ENCODE peak calls at places on chromosomes 12 and 14, in four cellular contexts. Y, D, I and O are unnamed samples.
A peak's percentile ranks its signal among the peaks of the same experiment; 100 is the strongest.

GRCh38 chr12:68912916-68913315 is 20.1 kb downstream of the CPM start:
- DNase-seq in Y (no peak), D (no peak), I (no peak), O (no peak)

GRCh38 chr14:75200451-75200850 is 24.0 kb upstream of the TMED10 start:
- DNase-seq in Y (no peak), D (no peak), I (no peak), O (no peak)

GRCh38 chr14:69268763-69269162 is 8.8 kb downstream of the GALNT16 start:
- DNase-seq in Y (peak; percentile 66), D (peak; percentile 61), I (no peak), O (peak; percentile 54)

GRCh38 chr14:75244121-75244520 is 34.5 kb upstream of the FOS start:
- DNase-seq in Y (no peak), D (no peak), I (no peak), O (no peak)

GRCh38 chr12:15494329-15495046 is 172.2 kb downstream of the PTPRO start:
- DNase-seq in Y (no peak), D (no peak), I (no peak), O (no peak)

GRCh38 chr12:123435636-123436016 is 858 bp downstream of the RILPL2 start:
- DNase-seq in Y (no peak), D (no peak), I (no peak), O (no peak)

GRCh38 chr12:94718114-94718513 is 67.8 kb upstream of the TMCC3 start:
- DNase-seq in Y (no peak), D (no peak), I (no peak), O (peak; percentile 12)

GRCh38 chr14:58501214-58501816 is 73.8 kb downstream of the KIAA0586 start:
- DNase-seq in Y (peak; percentile 80), D (peak; percentile 88), I (peak; percentile 77), O (peak; percentile 84)

GRCh38 chr12:81450920-81451739 is 308.0 kb downstream of the PPFIA2 start:
- DNase-seq in Y (peak; percentile 78), D (peak; percentile 54), I (peak; percentile 92), O (peak; percentile 77)

GRCh38 chr14:88613552-88614010 is 50.7 kb downstream of the ZC3H14 start:
- DNase-seq in Y (peak; percentile 65), D (peak; percentile 53), I (no peak), O (peak; percentile 85)

GRCh38 chr14:35385042-35385839 is 19.3 kb downstream of the NFKBIA start:
- DNase-seq in Y (peak; percentile 91), D (peak; percentile 93), I (peak; percentile 25), O (peak; percentile 93)

GRCh38 chr12:123580772-123581171 is 3.6 kb upstream of the TMED2 start:
- DNase-seq in Y (no peak), D (peak; percentile 42), I (no peak), O (peak; percentile 3)

GRCh38 chr14:18660585-18660922 is 59.6 kb downstream of the OR11H12 start:
- DNase-seq in Y (no peak), D (no peak), I (no peak), O (no peak)

GRCh38 chr12:57213068-57213715 is 3.4 kb upstream of the NXPH4 start:
- DNase-seq in Y (peak; percentile 83), D (peak; percentile 81), I (peak; percentile 84), O (peak; percentile 81)

GRCh38 chr12:103833095-103833777 is 7.8 kb downstream of the NT5DC3 start:
- DNase-seq in Y (peak; percentile 38), D (peak; percentile 51), I (no peak), O (no peak)

GRCh38 chr12:129579879-129580278 is 323.9 kb downstream of the TMEM132D start:
- DNase-seq in Y (no peak), D (no peak), I (no peak), O (no peak)

GRCh38 chr14:59189281-59189821 is 884 bp downstream of the DAAM1 start:
- DNase-seq in Y (no peak), D (peak; percentile 18), I (peak; percentile 61), O (no peak)

GRCh38 chr14:71248204-71248603 is 340.9 kb downstream of the PCNX1 start:
- DNase-seq in Y (peak; percentile 48), D (peak; percentile 65), I (no peak), O (peak; percentile 15)

GRCh38 chr14:50860478-50861086 is 11.3 kb upstream of the ABHD12B start:
- DNase-seq in Y (peak; percentile 83), D (peak; percentile 81), I (peak; percentile 78), O (peak; percentile 85)

GRCh38 chr12:124374147-124374546 is 79.3 kb downstream of the RFLNA start:
- DNase-seq in Y (no peak), D (no peak), I (no peak), O (no peak)

GRCh38 chr12:57823131-57823907 is 4.8 kb upstream of the AVIL start:
- DNase-seq in Y (no peak), D (no peak), I (no peak), O (no peak)

GRCh38 chr12:31578632-31579031 is 12.3 kb downstream of the DENND5B start:
- DNase-seq in Y (no peak), D (peak; percentile 49), I (no peak), O (peak; percentile 22)

GRCh38 chr14:22829661-22830328 is at the start of gene MRPL52:
- DNase-seq in Y (peak; percentile 85), D (peak; percentile 87), I (peak; percentile 87), O (peak; percentile 92)

GRCh38 chr14:70029296-70030132 is 150.3 kb downstream of the SMOC1 start:
- DNase-seq in Y (no peak), D (no peak), I (no peak), O (no peak)

GRCh38 chr14:90495357-90496276 is 98.8 kb downstream of the CALM1 start:
- DNase-seq in Y (peak; percentile 72), D (peak; percentile 75), I (peak; percentile 94), O (peak; percentile 74)

GRCh38 chr14:91269076-91269991 is 24.8 kb upstream of the GPR68 start:
- DNase-seq in Y (no peak), D (no peak), I (no peak), O (no peak)

GRCh38 chr14:62778847-62779246 is 266.4 kb downstream of the KCNH5 start:
- DNase-seq in Y (no peak), D (peak; percentile 53), I (no peak), O (peak; percentile 3)

GRCh38 chr12:31618228-31619025 is 27.5 kb upstream of the DENND5B start:
- DNase-seq in Y (no peak), D (peak; percentile 26), I (no peak), O (no peak)

GRCh38 chr14:67541448-67542387 is 8.6 kb downstream of the PLEKHH1 start:
- DNase-seq in Y (no peak), D (no peak), I (peak; percentile 39), O (no peak)

GRCh38 chr14:69711471-69712216 is 55.3 kb upstream of the SRSF5 start:
- DNase-seq in Y (no peak), D (no peak), I (no peak), O (no peak)

GRCh38 chr12:49567302-49567610 is 686 bp downstream of the MCRS1 start:
- DNase-seq in Y (no peak), D (no peak), I (no peak), O (no peak)

GRCh38 chr12:21459474-21459873 is 22.0 kb downstream of the PYROXD1 start:
- DNase-seq in Y (no peak), D (no peak), I (no peak), O (no peak)

GRCh38 chr12:46267618-46268348 is 1.1 kb downstream of the SLC38A1 start:
- DNase-seq in Y (peak; percentile 46), D (peak; percentile 24), I (peak; percentile 49), O (peak; percentile 37)

GRCh38 chr12:120739031-120739762 is 13.6 kb downstream of the ACADS start:
- DNase-seq in Y (no peak), D (no peak), I (no peak), O (no peak)

GRCh38 chr12:90078344-90078743 is 369.7 kb upstream of the ATP2B1 start:
- DNase-seq in Y (no peak), D (no peak), I (no peak), O (no peak)

GRCh38 chr14:68373847-68374582 is 418.9 kb downstream of the ZFP36L1 start:
- DNase-seq in Y (no peak), D (no peak), I (no peak), O (no peak)

GRCh38 chr14:20866963-20867362 is 24.2 kb upstream of the RNASE3 start:
- DNase-seq in Y (peak; percentile 16), D (no peak), I (peak; percentile 50), O (no peak)
- TF ChIP-seq CTCF in Y (peak; percentile 51), D (peak; percentile 20), I (peak; percentile 71), O (peak; percentile 29)

GRCh38 chr14:95410838-95411237 is 91.1 kb upstream of the CLMN start:
- DNase-seq in Y (no peak), D (no peak), I (no peak), O (no peak)
- H3K4me3 ChIP-seq in Y (no peak overlapping the region), D (no peak overlapping the region), I (no peak overlapping the region), O (no peak overlapping the region)

GRCh38 chr12:52232916-52233461 is at the start of gene KRT7:
- DNase-seq in Y (no peak), D (no peak), I (peak; percentile 63), O (no peak)
- TF ChIP-seq CTCF in Y (no peak), D (no peak), I (no peak), O (peak; percentile 13)

GRCh38 chr12:131853832-131854797 is 25.9 kb downstream of the MMP17 start:
- DNase-seq in Y (no peak), D (no peak), I (no peak), O (no peak)

GRCh38 chr12:131856366-131857097 is 28.3 kb downstream of the MMP17 start:
- DNase-seq in Y (no peak), D (no peak), I (no peak), O (no peak)

GRCh38 chr12:131852551-131853299 is 24.5 kb downstream of the MMP17 start:
- DNase-seq in Y (no peak), D (peak; percentile 26), I (no peak), O (no peak)

GRCh38 chr12:131855521-131856142 is 27.4 kb downstream of the MMP17 start:
- DNase-seq in Y (no peak), D (no peak), I (no peak), O (no peak)

DNA sequence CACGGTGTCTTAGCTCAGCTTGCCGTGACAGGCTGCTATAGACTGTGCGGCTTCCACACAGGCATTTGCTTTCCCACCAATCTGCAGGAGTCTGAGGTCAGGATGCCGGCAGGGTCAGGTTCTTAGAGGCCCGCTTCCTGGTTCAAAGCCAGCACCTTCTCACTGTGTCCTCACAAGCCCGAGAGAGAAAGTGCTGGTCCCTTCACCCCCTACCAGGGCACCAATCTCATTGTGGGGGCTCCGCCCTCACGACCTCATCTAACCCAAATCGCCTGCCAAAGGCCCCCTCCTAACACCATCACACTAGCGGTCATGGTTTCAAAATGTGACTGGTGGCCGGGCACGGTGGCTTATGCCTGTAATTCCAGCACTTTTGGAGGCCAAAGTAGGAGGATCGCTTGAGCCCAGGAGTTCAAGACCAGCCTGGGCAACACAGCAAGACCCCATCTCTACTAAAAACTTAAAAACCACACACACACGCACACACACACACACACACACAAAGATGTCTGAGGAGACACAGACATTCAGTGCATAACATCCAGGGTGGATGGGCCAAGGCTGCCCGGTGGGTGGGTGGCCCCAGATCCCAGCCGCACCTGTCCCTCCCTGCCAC is 26.8 kb downstream of the MMP17 start:
- DNase-seq in Y (no peak), D (no peak), I (no peak), O (no peak)
- H3K4me3 ChIP-seq in Y (no peak overlapping the region), D (no peak overlapping the region), I (no peak overlapping the region), O (no peak overlapping the region)